ENCODE peak calls at places on chromosomes 13 and 19, in five cellular contexts. T is heart right ventricle, X is PC-3, E is stomach, N is GM12878. D is an unnamed sample.
A peak's percentile ranks its signal among the peaks of the same experiment; 100 is the strongest.

GRCh38 chr19:38648789-38649304 is 1.4 kb downstream of the ACTN4 start:
- DNase-seq in T (no peak), X (no peak), E (no peak), N (no peak), D (no peak)

GRCh38 chr13:46951516-46951915 is 54.7 kb upstream of the HTR2A start:
- DNase-seq in T (no peak), X (peak; percentile 94), E (no peak), N (no peak), D (no peak)

GRCh38 chr19:18865973-18866799 is 29.8 kb downstream of the CERS1 start:
- DNase-seq in T (peak; percentile 73), X (peak; percentile 77), E (peak; percentile 67), N (no peak), D (no peak)

GRCh38 chr13:75417006-75417384 is 65.0 kb downstream of the TBC1D4 start:
- DNase-seq in T (peak; percentile 13), X (peak; percentile 23), E (no peak), N (no peak), D (no peak)

GRCh38 chr19:48506138-48506733 is 5.4 kb downstream of the LMTK3 start:
- DNase-seq in T (no peak), X (peak; percentile 50), E (no peak), N (no peak), D (no peak)

GRCh38 chr19:39024875-39025641 is 7.3 kb downstream of the FBXO27 start:
- DNase-seq in T (no peak), X (no peak), E (no peak), N (no peak), D (no peak)

GRCh38 chr13:36421447-36421846 is 10.8 kb upstream of the CCNA1 start:
- DNase-seq in T (no peak), X (peak; percentile 29), E (no peak), N (no peak), D (no peak)

GRCh38 chr19:56312787-56313343 is 1.8 kb downstream of the ZSCAN5A start:
- DNase-seq in T (no peak), X (no peak), E (no peak), N (no peak), D (no peak)

GRCh38 chr13:42781362-42781761 is at the start of gene FAM216B:
- DNase-seq in T (no peak), X (no peak), E (no peak), N (no peak), D (no peak)

GRCh38 chr13:19862511-19863313 is 737 bp downstream of the ZMYM5 start:
- DNase-seq in T (peak; percentile 29), X (peak; percentile 27), E (peak; percentile 29), N (no peak), D (peak; percentile 76)

GRCh38 chr13:113560645-113561416 is 23.7 kb upstream of the TFDP1 start:
- DNase-seq in T (no peak), X (no peak), E (peak; percentile 23), N (no peak), D (no peak)

GRCh38 chr19:33300016-33300981 is 2.0 kb downstream of the CEBPA start:
- DNase-seq in T (peak; percentile 45), X (no peak), E (peak; percentile 32), N (no peak), D (no peak)

GRCh38 chr13:23380534-23380933 is 53.0 kb downstream of the SACS start:
- DNase-seq in T (no peak), X (no peak), E (no peak), N (no peak), D (no peak)

GRCh38 chr19:46813570-46814358 is 25.4 kb upstream of the SLC1A5 start:
- DNase-seq in T (peak; percentile 78), X (peak; percentile 43), E (peak; percentile 92), N (no peak), D (peak; percentile 76)

GRCh38 chr19:7272856-7273578 is 21.2 kb downstream of the INSR start:
- DNase-seq in T (no peak), X (no peak), E (no peak), N (peak; percentile 64), D (no peak)

GRCh38 chr13:99614465-99614885 is 113.2 kb downstream of the TM9SF2 start:
- DNase-seq in T (no peak), X (no peak), E (peak; percentile 39), N (no peak), D (no peak)

GRCh38 chr13:29704648-29705047 is 109.2 kb upstream of the SLC7A1 start:
- DNase-seq in T (peak; percentile 25), X (no peak), E (no peak), N (no peak), D (no peak)

GRCh38 chr13:95382411-95382810 is 81.2 kb upstream of the ABCC4 start:
- DNase-seq in T (no peak), X (peak; percentile 40), E (no peak), N (no peak), D (no peak)

GRCh38 chr13:30895773-30896172 is 10.3 kb upstream of the MEDAG start:
- DNase-seq in T (peak; percentile 36), X (no peak), E (no peak), N (no peak), D (peak; percentile 91)

GRCh38 chr19:45828945-45829344 is 13.8 kb upstream of the RSPH6A start:
- DNase-seq in T (no peak), X (no peak), E (no peak), N (no peak), D (no peak)

GRCh38 chr13:45828253-45828968 is 23.1 kb downstream of the SIAH3 start:
- DNase-seq in T (no peak), X (no peak), E (no peak), N (no peak), D (no peak)

GRCh38 chr13:27797228-27797624 is 4.9 kb downstream of the GSX1 start:
- DNase-seq in T (no peak), X (peak; percentile 32), E (no peak), N (no peak), D (no peak)

GRCh38 chr19:39037194-39037593 is 4.8 kb upstream of the FBXO27 start:
- DNase-seq in T (no peak), X (no peak), E (no peak), N (no peak), D (no peak)

GRCh38 chr13:100980171-100980570 is 305.6 kb upstream of the TMTC4 start:
- DNase-seq in T (no peak), X (no peak), E (no peak), N (no peak), D (no peak)

GRCh38 chr19:8022275-8022674 is 16.8 kb upstream of the ELAVL1 start:
- DNase-seq in T (no peak), X (no peak), E (peak; percentile 29), N (no peak), D (no peak)

GRCh38 chr13:46172531-46172991 is 9.4 kb downstream of the LCP1 start:
- DNase-seq in T (no peak), X (no peak), E (no peak), N (no peak), D (no peak)

GRCh38 chr19:21439372-21439771 is 42.4 kb downstream of the ZNF493 start:
- DNase-seq in T (no peak), X (peak; percentile 22), E (peak; percentile 62), N (no peak), D (no peak)

DNA sequence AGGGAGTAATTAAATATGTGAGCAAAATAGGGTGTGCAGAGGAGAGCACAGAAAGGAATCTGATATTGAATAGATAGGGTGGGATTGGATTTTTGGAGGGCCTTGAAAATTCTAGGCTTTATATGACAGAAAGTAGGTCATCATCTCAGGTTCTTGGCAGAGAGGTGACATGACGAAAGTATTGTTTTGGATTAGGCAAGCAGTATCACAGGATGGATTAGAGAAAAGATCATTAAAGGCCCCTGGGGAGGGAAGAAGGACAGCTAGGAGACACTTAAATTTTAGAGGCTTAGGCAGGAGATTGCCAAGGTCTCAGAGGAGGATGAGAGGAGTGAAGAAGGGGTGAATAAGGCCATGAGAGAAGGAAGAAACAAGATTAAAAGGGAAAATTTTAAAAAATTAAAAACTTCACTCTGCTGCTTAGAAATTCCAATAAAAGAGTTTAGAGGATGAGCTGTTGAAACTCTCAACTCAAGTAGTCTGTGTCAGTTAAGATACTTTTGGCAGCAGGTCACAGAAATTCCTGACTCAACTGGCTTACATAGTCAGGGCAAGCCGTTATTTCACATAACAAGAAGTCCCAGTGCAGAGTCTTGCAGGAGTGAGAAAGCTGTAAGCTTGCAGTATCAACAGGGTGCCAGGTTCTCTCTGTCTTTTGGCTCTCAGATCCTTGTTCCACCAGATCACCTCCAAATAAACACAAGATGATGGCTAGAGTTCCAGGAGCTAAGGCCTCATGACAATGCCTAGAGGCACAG is 8.8 kb downstream of the GPC6 start:
- DNase-seq in T (no peak), X (no peak), E (no peak), N (no peak), D (peak; percentile 66)
- H3K27ac ChIP-seq in T (no peak overlapping the region), X (no peak overlapping the region), E (no peak overlapping the region), N (no peak overlapping the region), D (peak overlapping the region; percentile 40)

GRCh38 chr19:15126511-15126910 is 19.3 kb downstream of the SYDE1 start:
- DNase-seq in T (no peak), X (no peak), E (no peak), N (no peak), D (no peak)
- H3K4me3 ChIP-seq in T (no peak overlapping the region), X (no peak overlapping the region), E (no peak overlapping the region), N (no peak overlapping the region), D (no peak overlapping the region)

GRCh38 chr19:16405797-16406196 is 66.0 kb downstream of the EPS15L1 start:
- DNase-seq in T (no peak), X (no peak), E (no peak), N (no peak), D (no peak)
- H3K36me3 ChIP-seq in T (peaks cover 82% of the 10 kb centered on the region), X (peaks cover 30% of the 10 kb centered on the region), E (peaks cover 90% of the 10 kb centered on the region), N (peaks cover 40% of the 10 kb centered on the region), D (peaks cover 92% of the 10 kb centered on the region)

GRCh38 chr19:50311723-50312635 is 17.2 kb downstream of the KCNC3 start:
- DNase-seq in T (no peak), X (peak; percentile 56), E (no peak), N (no peak), D (no peak)

GRCh38 chr19:50308991-50309390 is 20.2 kb downstream of the KCNC3 start:
- DNase-seq in T (no peak), X (no peak), E (no peak), N (no peak), D (no peak)

GRCh38 chr19:50309396-50310125 is 19.6 kb downstream of the KCNC3 start:
- DNase-seq in T (no peak), X (no peak), E (no peak), N (no peak), D (no peak)

GRCh38 chr19:50312967-50313811 is 16.0 kb downstream of the KCNC3 start:
- DNase-seq in T (no peak), X (no peak), E (no peak), N (no peak), D (no peak)

GRCh38 chr19:50310759-50311465 is 18.3 kb downstream of the KCNC3 start:
- DNase-seq in T (no peak), X (no peak), E (no peak), N (no peak), D (no peak)
- H3K27ac ChIP-seq in T (no peak overlapping the region), X (no peak overlapping the region), E (no peak overlapping the region), N (no peak overlapping the region), D (no peak overlapping the region)

GRCh38 chr19:3784607-3785463 is 1.3 kb downstream of the MATK start:
- DNase-seq in T (no peak), X (peak; percentile 29), E (no peak), N (no peak), D (no peak)
- H3K4me3 ChIP-seq in T (peak overlapping the region; percentile 44), X (no peak overlapping the region), E (no peak overlapping the region), N (no peak overlapping the region), D (no peak overlapping the region)